ENCODE peak calls at places on chromosomes 13 and 19, in five cellular contexts. W is NCI-H187; B is colonic mucosa; S is stimulated activated CD4-positive, alpha-beta T cell treated with anti-CD3 and anti-CD28 coated beads, Interleukin-4, amount 100 ng/mL, for 4 hours; M is AG04450. P is an unnamed sample.

GRCh38 chr13:53198699-53199098 is 170.1 kb downstream of the OLFM4 start:
- DNase-seq in B (no peak), W (no peak), S (no peak), M (no peak), P (peak)

GRCh38 chr19:54648129-54648528 is 14.7 kb upstream of the LILRB4 start:
- DNase-seq in W (no peak), S (no peak), M (no peak), B (no peak), P (no peak)

GRCh38 chr19:49676136-49676689 is 858 bp upstream of the PRMT1 start:
- DNase-seq in W (peak), M (peak), B (peak), S (peak), P (no peak)

GRCh38 chr19:37007587-37008220 is 70.5 kb upstream of the ZNF420 start:
- DNase-seq in S (peak), W (peak), B (peak), M (peak), P (no peak)

GRCh38 chr13:39224841-39225240 is 186.6 kb downstream of the NHLRC3 start:
- DNase-seq in S (no peak), B (no peak), M (no peak), W (no peak), P (no peak)

GRCh38 chr13:66927562-66927961 is 302.6 kb downstream of the PCDH9 start:
- DNase-seq in B (no peak), W (no peak), M (no peak), S (no peak), P (no peak)

GRCh38 chr19:18520848-18521691 is 800 bp downstream of the ELL start:
- DNase-seq in W (no peak), S (peak), B (peak), M (no peak), P (no peak)

GRCh38 chr13:42284068-42284467 is 12.1 kb downstream of the AKAP11 start:
- DNase-seq in M (no peak), S (no peak), W (no peak), B (no peak), P (no peak)

GRCh38 chr19:50486823-50487515 is 10.3 kb upstream of the GARIN5A start:
- DNase-seq in B (peak), S (peak), W (no peak), M (no peak), P (no peak)

GRCh38 chr13:23969672-23970071 is 72.4 kb upstream of the C1QTNF9B start:
- DNase-seq in W (no peak), S (no peak), M (no peak), B (no peak), P (peak)

GRCh38 chr19:55579766-55580621 is 654 bp downstream of the ZNF579 start:
- DNase-seq in M (no peak), S (no peak), W (no peak), B (no peak), P (no peak)

GRCh38 chr19:53958168-53958571 is 4.6 kb upstream of the CACNG8 start:
- DNase-seq in B (no peak), W (no peak), M (no peak), S (no peak), P (no peak)

GRCh38 chr19:56321254-56321980 is 6.8 kb upstream of the ZSCAN5A start:
- DNase-seq in B (no peak), W (no peak), M (no peak), S (no peak), P (no peak)

GRCh38 chr13:59533561-59534337 is 630.0 kb downstream of the DIAPH3 start:
- DNase-seq in S (no peak), B (no peak), W (no peak), M (no peak), P (peak)